ENCODE peak calls at places on chromosomes 16 and 17, in four cellular contexts. S is brain microvascular endothelial cell; F is stimulated activated CD8-positive, alpha-beta memory T cell treated with anti-CD3 and anti-CD28 coated beads, Interleukin-4, amount 100 ng/mL, for 24 hours; V is CD8-positive, alpha-beta memory T cell. M is an unnamed sample.

GRCh38 chr16:6153901-6154300 is 1056.3 kb upstream of the EEF2KMT start:
- DNase-seq in S (peak; percentile 27), F (no peak), V (no peak), M (no peak)

GRCh38 chr17:34673516-34673915 is 94.1 kb downstream of the TMEM132E start:
- DNase-seq in S (no peak), F (no peak), V (no peak), M (no peak)

GRCh38 chr16:8851761-8852403 is 16.9 kb downstream of the CARHSP1 start:
- DNase-seq in S (no peak), F (no peak), V (no peak), M (no peak)

GRCh38 chr17:81044764-81045589 is 10.0 kb downstream of the BAIAP2 start:
- DNase-seq in S (peak; percentile 79), F (no peak), V (no peak), M (peak; percentile 54)

GRCh38 chr17:36911007-36911406 is 26.3 kb upstream of the LHX1 start:
- DNase-seq in S (no peak), F (no peak), V (no peak), M (no peak)

GRCh38 chr16:79372504-79373184 is 227.9 kb downstream of the MAF start:
- DNase-seq in S (peak; percentile 81), F (peak; percentile 26), V (peak; percentile 60), M (peak; percentile 45)

GRCh38 chr16:66508261-66508913 is 41.5 kb downstream of the TK2 start:
- DNase-seq in S (no peak), F (no peak), V (no peak), M (peak; percentile 65)

GRCh38 chr17:31067699-31068184 is 27.0 kb upstream of the NF1 start:
- DNase-seq in S (peak; percentile 59), F (no peak), V (no peak), M (peak; percentile 82)

GRCh38 chr16:83336630-83337029 is 471.1 kb upstream of the HSBP1 start:
- DNase-seq in S (peak; percentile 87), F (no peak), V (no peak), M (peak; percentile 78)

M was measured in stromal cell of bone marrow.